ENCODE peak calls at places on chromosomes 13 and 19, in six cellular contexts. W is H54; Y is stimulated activated CD8-positive, alpha-beta memory T cell treated with anti-CD3 and anti-CD28 coated beads, Interleukin-15, amount 100 ng/mL, for 1 hour; N is astrocyte of the hippocampus; O is ovary; I is CD8-positive, alpha-beta T cell. T is an unnamed sample.

GRCh38 chr13:51315658-51316057 is 23.8 kb upstream of the SERPINE3 start:
- DNase-seq in W (no peak), Y (no peak), N (peak), O (no peak), I (no peak), T (no peak)

GRCh38 chr19:14563989-14564650 is 7.7 kb downstream of the NDUFB7 start:
- DNase-seq in W (no peak), Y (no peak), N (no peak), O (no peak), I (peak), T (no peak)

GRCh38 chr19:1813197-1813836 is 1.2 kb upstream of the ATP8B3 start:
- DNase-seq in W (no peak), Y (no peak), N (no peak), O (no peak), I (no peak), T (no peak)

GRCh38 chr13:102877285-102877684 is 31.5 kb downstream of the ERCC5 start:
- DNase-seq in W (no peak), Y (no peak), N (peak), O (no peak), I (no peak), T (no peak)

GRCh38 chr19:47713046-47714021 is at the start of gene EHD2:
- DNase-seq in W (peak), Y (no peak), N (peak), O (peak), I (no peak), T (no peak)

GRCh38 chr19:7562646-7563393 is 27.3 kb downstream of the PNPLA6 start:
- DNase-seq in W (no peak), Y (no peak), N (peak), O (no peak), I (no peak), T (no peak)

GRCh38 chr19:422213-422916 is 13.4 kb upstream of the C2CD4C start:
- DNase-seq in W (no peak), Y (no peak), N (no peak), O (no peak), I (no peak), T (no peak)

GRCh38 chr19:33678796-33679195 is 57.0 kb downstream of the CHST8 start:
- DNase-seq in W (no peak), Y (no peak), N (no peak), O (no peak), I (no peak), T (no peak)

GRCh38 chr13:42396501-42396900 is 124.5 kb downstream of the AKAP11 start:
- DNase-seq in W (no peak), Y (no peak), N (no peak), O (no peak), I (peak), T (no peak)

GRCh38 chr19:43895727-43896126 is 39.4 kb downstream of the ZNF45 start:
- DNase-seq in W (no peak), Y (no peak), N (no peak), O (no peak), I (no peak), T (no peak)

GRCh38 chr19:51599084-51599483 is 28.0 kb downstream of the ZNF175 start:
- DNase-seq in W (no peak), Y (no peak), N (no peak), O (no peak), I (no peak), T (no peak)

GRCh38 chr13:64819081-64819480 is 2411.1 kb downstream of the PCDH9 start:
- DNase-seq in W (no peak), Y (no peak), N (no peak), O (no peak), I (no peak), T (no peak)

GRCh38 chr19:53927745-53928144 is 18.7 kb downstream of the CACNG7 start:
- DNase-seq in W (no peak), Y (no peak), N (peak), O (no peak), I (peak), T (no peak)

GRCh38 chr13:103473081-103473480 is 406.9 kb upstream of the SLC10A2 start:
- DNase-seq in W (no peak), Y (no peak), N (no peak), O (no peak), I (no peak), T (no peak)

GRCh38 chr19:13621413-13621812 is 115.1 kb upstream of the CACNA1A start:
- DNase-seq in W (peak), Y (no peak), N (peak), O (no peak), I (no peak), T (no peak)

GRCh38 chr13:83065136-83065535 is 817.1 kb downstream of the SLITRK1 start:
- DNase-seq in W (no peak), Y (no peak), N (peak), O (peak), I (no peak), T (no peak)

GRCh38 chr13:53060840-53061485 is 32.4 kb downstream of the OLFM4 start:
- DNase-seq in W (no peak), Y (no peak), N (no peak), O (no peak), I (no peak), T (no peak)

GRCh38 chr19:44544031-44544430 is 14.6 kb upstream of the CEACAM20 start:
- DNase-seq in W (no peak), Y (no peak), N (no peak), O (no peak), I (no peak), T (no peak)

GRCh38 chr19:10096615-10096963 is 5.9 kb downstream of the ANGPTL6 start:
- DNase-seq in W (no peak), Y (no peak), N (no peak), O (no peak), I (no peak), T (no peak)

GRCh38 chr13:91247768-91248167 is 99.7 kb upstream of the MIR17HG start:
- DNase-seq in W (no peak), Y (no peak), N (peak), O (no peak), I (no peak), T (no peak)

GRCh38 chr13:93878675-93879074 is 600.8 kb downstream of the DCT start:
- DNase-seq in W (no peak), Y (no peak), N (no peak), O (no peak), I (no peak), T (no peak)

GRCh38 chr19:44925114-44925891 is 10.9 kb downstream of the APOC1 start:
- DNase-seq in W (no peak), Y (no peak), N (peak), O (peak), I (no peak), T (no peak)

GRCh38 chr19:32450217-32450616 is 44.6 kb downstream of the DPY19L3 start:
- DNase-seq in W (no peak), Y (no peak), N (no peak), O (no peak), I (no peak), T (no peak)

GRCh38 chr19:6056282-6056741 is 54.0 kb downstream of the RFX2 start:
- DNase-seq in W (no peak), Y (no peak), N (no peak), O (no peak), I (no peak), T (no peak)

GRCh38 chr19:3012522-3013260 is 16.4 kb downstream of the TLE2 start:
- DNase-seq in W (no peak), Y (no peak), N (no peak), O (no peak), I (no peak), T (no peak)